ENCODE peak calls at places on chromosomes 3 and 15, in seven cellular contexts. N is IMR-90, Q is thoracic aorta, H is A673, P is GM23248, K is sigmoid colon, B is RWPE2. M is an unnamed sample. For H3K27me3, the result is how much of the 10 kb centered on the place peaks cover.

GRCh38 chr15:93997071-93997658 is 234.2 kb upstream of the MCTP2 start:
- DNase-seq in N (peak), Q (no peak), H (peak), P (peak), K (no peak), B (no peak), M (no peak)

GRCh38 chr15:91426412-91426811 is 326.4 kb downstream of the SV2B start:
- DNase-seq in N (no peak), Q (no peak), H (no peak), P (no peak), K (no peak), B (peak), M (no peak)

GRCh38 chr15:81992523-81992922 is 53.3 kb downstream of the MEX3B start:
- DNase-seq in N (no peak), Q (no peak), H (no peak), P (no peak), K (no peak), B (no peak), M (no peak)

GRCh38 chr15:66657062-66658020 is 44.7 kb upstream of the SMAD6 start:
- DNase-seq in N (no peak), Q (no peak), H (peak), P (no peak), K (no peak), B (no peak), M (no peak)

GRCh38 chr3:71930056-71930991 is 145.4 kb upstream of the PROK2 start:
- DNase-seq in N (peak), Q (no peak), H (peak), P (peak), K (no peak), B (no peak), M (no peak)

GRCh38 chr15:74176262-74177208 is 3.0 kb downstream of the ISLR start:
- DNase-seq in N (no peak), Q (no peak), H (no peak), P (peak), K (peak), B (peak), M (no peak)

GRCh38 chr3:34683851-34684250 is 885.4 kb downstream of the PDCD6IP start:
- DNase-seq in N (peak), Q (no peak), H (peak), P (peak), K (no peak), B (no peak), M (no peak)

GRCh38 chr15:40098489-40099261 is 10.0 kb downstream of the BMF start:
- DNase-seq in N (peak), Q (peak), H (peak), P (peak), K (peak), B (peak), M (no peak)

GRCh38 chr15:62570405-62570783 is 405.3 kb upstream of the C2CD4B start:
- DNase-seq in N (no peak), Q (no peak), H (no peak), P (no peak), K (no peak), B (no peak), M (no peak)
- H3K27me3 ChIP-seq in N (under half), Q (under half), H (under half), P (under half), K (under half), B (under half), M (under half)

DNA sequence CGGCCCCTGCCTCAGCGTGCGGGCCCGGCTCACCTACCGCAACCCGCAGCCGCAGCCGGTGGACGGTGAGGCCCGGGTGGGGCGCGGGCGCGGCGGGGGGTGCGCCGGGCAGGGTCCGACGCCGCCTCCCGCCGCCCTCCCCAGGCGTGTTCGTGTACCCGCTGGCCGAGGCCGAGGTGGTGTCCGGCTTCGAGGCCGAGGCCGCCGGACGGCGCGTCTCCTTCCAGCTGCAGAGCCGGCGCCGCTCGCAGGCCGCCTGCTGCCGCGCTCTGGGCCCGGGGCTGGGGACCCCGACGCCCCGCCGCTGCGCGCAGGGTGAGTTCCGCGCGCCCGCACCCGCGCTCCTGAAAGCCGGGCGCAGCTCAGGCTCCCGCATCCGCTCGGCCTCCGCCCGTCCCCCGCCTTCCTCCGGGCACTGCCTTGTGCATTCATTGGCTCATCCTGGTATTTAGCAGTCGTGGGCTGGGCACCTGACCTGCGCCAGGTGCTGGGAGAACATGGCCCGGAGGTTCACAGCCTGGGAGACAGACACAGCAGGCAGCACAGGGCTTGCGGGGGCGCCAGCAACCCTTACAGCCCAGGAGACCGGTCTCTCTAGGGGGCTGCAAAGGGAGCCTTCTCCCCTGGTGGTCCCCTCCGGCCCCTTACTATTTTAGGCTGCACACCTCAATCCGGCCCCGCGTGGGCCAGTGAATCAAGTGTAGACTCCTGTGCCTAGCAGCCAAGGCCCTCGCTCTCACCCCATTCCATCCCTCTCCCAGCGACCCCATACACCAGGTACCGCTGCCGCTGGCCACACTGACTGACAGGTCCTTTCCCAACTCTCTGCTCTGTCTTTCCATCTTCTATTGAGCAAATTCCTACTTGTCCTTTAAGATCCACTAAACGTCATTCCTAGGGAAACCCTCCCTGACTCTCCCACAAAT is 1.5 kb downstream of the VWA5B2 start:
- DNase-seq in N (no peak), Q (no peak), H (no peak), P (peak), K (no peak), B (peak), M (no peak)
- H3K27me3 ChIP-seq in N (half or more), Q (under half), H (half or more), P (under half), K (half or more), B (under half), M (under half)

GRCh38 chr3:149623819-149624218 is 34.0 kb downstream of the WWTR1 start:
- DNase-seq in N (no peak), Q (no peak), H (no peak), P (no peak), K (no peak), B (no peak), M (no peak)

GRCh38 chr3:149615731-149616221 is 42.0 kb downstream of the WWTR1 start:
- DNase-seq in N (peak), Q (no peak), H (no peak), P (no peak), K (no peak), B (no peak), M (no peak)

GRCh38 chr3:149621218-149622005 is 36.4 kb downstream of the WWTR1 start:
- DNase-seq in N (peak), Q (no peak), H (no peak), P (peak), K (no peak), B (no peak), M (no peak)

GRCh38 chr3:149618151-149619123 is 39.4 kb downstream of the WWTR1 start:
- DNase-seq in N (no peak), Q (peak), H (peak), P (no peak), K (no peak), B (no peak), M (no peak)

GRCh38 chr3:149620291-149621020 is 37.4 kb downstream of the WWTR1 start:
- DNase-seq in N (peak), Q (no peak), H (no peak), P (peak), K (no peak), B (no peak), M (no peak)
- H3K27me3 ChIP-seq in N (under half), Q (under half), H (under half), P (under half), K (under half), B (under half), M (under half)

GRCh38 chr3:13132281-13132680 is 59.1 kb upstream of the IQSEC1 start:
- DNase-seq in N (no peak), Q (no peak), H (no peak), P (no peak), K (no peak), B (no peak), M (no peak)
- H3K27me3 ChIP-seq in N (under half), Q (under half), H (under half), P (under half), K (under half), B (under half), M (under half)